ENCODE peak calls at places on chromosome 20, in seven cellular contexts. One of them, this sample, is unnamed.

GRCh38 chr20:58384821-58385220 is 4.2 kb upstream of the VAPB start:
- DNase-seq in activated T-helper 2 cell treated with anti-CD3 and anti-CD28 coated beads, Interferon-gamma antibody, Interleukin-2, Interleukin-4, amounts not matched to agents 10 μg/mL and 5 μg/mL and 100 μg/mL, durations not matched to agents 14 hours and 24 hours and 36 hours: no peak
- DNase-seq in HFFc6: no peak
- DNase-seq in neural crest cell: no peak
- DNase-seq in NCI-H446 treated with DMSO at 0.1 percent for 48 hours: no peak
- DNase-seq in T1000: no peak
- DNase-seq in stimulated activated CD8-positive, alpha-beta memory T cell treated with anti-CD3 and anti-CD28 coated beads, Interleukin-12 subunit alpha, Interleukin-12 subunit beta, amount 100 ng/mL, for 1 hour: no peak
- DNase-seq in this sample: no peak

GRCh38 chr20:9635756-9636155 is 121.4 kb downstream of the LAMP5 start:
- DNase-seq in activated T-helper 2 cell treated with anti-CD3 and anti-CD28 coated beads, Interferon-gamma antibody, Interleukin-2, Interleukin-4, amounts not matched to agents 10 μg/mL and 5 μg/mL and 100 μg/mL, durations not matched to agents 14 hours and 24 hours and 36 hours: no peak
- DNase-seq in HFFc6: no peak
- DNase-seq in stimulated activated CD8-positive, alpha-beta memory T cell treated with anti-CD3 and anti-CD28 coated beads, Interleukin-12 subunit alpha, Interleukin-12 subunit beta, amount 100 ng/mL, for 1 hour: no peak
- DNase-seq in NCI-H446 treated with DMSO at 0.1 percent for 48 hours: no peak
- DNase-seq in neural crest cell: no peak
- DNase-seq in T1000: no peak
- DNase-seq in this sample: no peak

GRCh38 chr20:38109025-38109541 is 56.0 kb downstream of the TGM2 start:
- DNase-seq in neural crest cell: no peak
- DNase-seq in NCI-H446 treated with DMSO at 0.1 percent for 48 hours: no peak
- DNase-seq in HFFc6: no peak
- DNase-seq in activated T-helper 2 cell treated with anti-CD3 and anti-CD28 coated beads, Interferon-gamma antibody, Interleukin-2, Interleukin-4, amounts not matched to agents 10 μg/mL and 5 μg/mL and 100 μg/mL, durations not matched to agents 14 hours and 24 hours and 36 hours: no peak
- DNase-seq in stimulated activated CD8-positive, alpha-beta memory T cell treated with anti-CD3 and anti-CD28 coated beads, Interleukin-12 subunit alpha, Interleukin-12 subunit beta, amount 100 ng/mL, for 1 hour: no peak
- DNase-seq in T1000: no peak
- DNase-seq in this sample: no peak

GRCh38 chr20:3323398-3323797 is 84.1 kb downstream of the DNAAF9 start:
- DNase-seq in NCI-H446 treated with DMSO at 0.1 percent for 48 hours: no peak
- DNase-seq in HFFc6: no peak
- DNase-seq in stimulated activated CD8-positive, alpha-beta memory T cell treated with anti-CD3 and anti-CD28 coated beads, Interleukin-12 subunit alpha, Interleukin-12 subunit beta, amount 100 ng/mL, for 1 hour: no peak
- DNase-seq in activated T-helper 2 cell treated with anti-CD3 and anti-CD28 coated beads, Interferon-gamma antibody, Interleukin-2, Interleukin-4, amounts not matched to agents 10 μg/mL and 5 μg/mL and 100 μg/mL, durations not matched to agents 14 hours and 24 hours and 36 hours: no peak
- DNase-seq in neural crest cell: no peak
- DNase-seq in T1000: no peak
- DNase-seq in this sample: no peak

GRCh38 chr20:35447082-35447789 is 8.2 kb upstream of the CEP250 start:
- DNase-seq in stimulated activated CD8-positive, alpha-beta memory T cell treated with anti-CD3 and anti-CD28 coated beads, Interleukin-12 subunit alpha, Interleukin-12 subunit beta, amount 100 ng/mL, for 1 hour: peak
- DNase-seq in T1000: peak
- DNase-seq in activated T-helper 2 cell treated with anti-CD3 and anti-CD28 coated beads, Interferon-gamma antibody, Interleukin-2, Interleukin-4, amounts not matched to agents 10 μg/mL and 5 μg/mL and 100 μg/mL, durations not matched to agents 14 hours and 24 hours and 36 hours: peak
- DNase-seq in HFFc6: peak
- DNase-seq in neural crest cell: peak
- DNase-seq in NCI-H446 treated with DMSO at 0.1 percent for 48 hours: peak
- DNase-seq in this sample: peak

GRCh38 chr20:48100483-48100882 is 315.2 kb upstream of the SULF2 start:
- DNase-seq in T1000: no peak
- DNase-seq in stimulated activated CD8-positive, alpha-beta memory T cell treated with anti-CD3 and anti-CD28 coated beads, Interleukin-12 subunit alpha, Interleukin-12 subunit beta, amount 100 ng/mL, for 1 hour: no peak
- DNase-seq in neural crest cell: no peak
- DNase-seq in HFFc6: no peak
- DNase-seq in NCI-H446 treated with DMSO at 0.1 percent for 48 hours: no peak
- DNase-seq in activated T-helper 2 cell treated with anti-CD3 and anti-CD28 coated beads, Interferon-gamma antibody, Interleukin-2, Interleukin-4, amounts not matched to agents 10 μg/mL and 5 μg/mL and 100 μg/mL, durations not matched to agents 14 hours and 24 hours and 36 hours: no peak
- DNase-seq in this sample: no peak

GRCh38 chr20:62739581-62740285 is 31.1 kb downstream of the NTSR1 start:
- DNase-seq in T1000: no peak
- DNase-seq in neural crest cell: no peak
- DNase-seq in stimulated activated CD8-positive, alpha-beta memory T cell treated with anti-CD3 and anti-CD28 coated beads, Interleukin-12 subunit alpha, Interleukin-12 subunit beta, amount 100 ng/mL, for 1 hour: no peak
- DNase-seq in HFFc6: peak
- DNase-seq in NCI-H446 treated with DMSO at 0.1 percent for 48 hours: no peak
- DNase-seq in activated T-helper 2 cell treated with anti-CD3 and anti-CD28 coated beads, Interferon-gamma antibody, Interleukin-2, Interleukin-4, amounts not matched to agents 10 μg/mL and 5 μg/mL and 100 μg/mL, durations not matched to agents 14 hours and 24 hours and 36 hours: peak
- DNase-seq in this sample: peak

GRCh38 chr20:13130707-13131103 is 90.4 kb upstream of the ISM1 start:
- DNase-seq in activated T-helper 2 cell treated with anti-CD3 and anti-CD28 coated beads, Interferon-gamma antibody, Interleukin-2, Interleukin-4, amounts not matched to agents 10 μg/mL and 5 μg/mL and 100 μg/mL, durations not matched to agents 14 hours and 24 hours and 36 hours: no peak
- DNase-seq in T1000: no peak
- DNase-seq in HFFc6: no peak
- DNase-seq in stimulated activated CD8-positive, alpha-beta memory T cell treated with anti-CD3 and anti-CD28 coated beads, Interleukin-12 subunit alpha, Interleukin-12 subunit beta, amount 100 ng/mL, for 1 hour: no peak
- DNase-seq in neural crest cell: no peak
- DNase-seq in NCI-H446 treated with DMSO at 0.1 percent for 48 hours: no peak
- DNase-seq in this sample: no peak

GRCh38 chr20:55271370-55271769 is 733.9 kb downstream of the CBLN4 start:
- DNase-seq in NCI-H446 treated with DMSO at 0.1 percent for 48 hours: no peak
- DNase-seq in stimulated activated CD8-positive, alpha-beta memory T cell treated with anti-CD3 and anti-CD28 coated beads, Interleukin-12 subunit alpha, Interleukin-12 subunit beta, amount 100 ng/mL, for 1 hour: no peak
- DNase-seq in neural crest cell: no peak
- DNase-seq in activated T-helper 2 cell treated with anti-CD3 and anti-CD28 coated beads, Interferon-gamma antibody, Interleukin-2, Interleukin-4, amounts not matched to agents 10 μg/mL and 5 μg/mL and 100 μg/mL, durations not matched to agents 14 hours and 24 hours and 36 hours: no peak
- DNase-seq in T1000: no peak
- DNase-seq in HFFc6: no peak
- DNase-seq in this sample: no peak

GRCh38 chr20:20926222-20926905 is 179.8 kb downstream of the LINC00237 start:
- DNase-seq in T1000: no peak
- DNase-seq in activated T-helper 2 cell treated with anti-CD3 and anti-CD28 coated beads, Interferon-gamma antibody, Interleukin-2, Interleukin-4, amounts not matched to agents 10 μg/mL and 5 μg/mL and 100 μg/mL, durations not matched to agents 14 hours and 24 hours and 36 hours: no peak
- DNase-seq in HFFc6: no peak
- DNase-seq in stimulated activated CD8-positive, alpha-beta memory T cell treated with anti-CD3 and anti-CD28 coated beads, Interleukin-12 subunit alpha, Interleukin-12 subunit beta, amount 100 ng/mL, for 1 hour: no peak
- DNase-seq in neural crest cell: no peak
- DNase-seq in NCI-H446 treated with DMSO at 0.1 percent for 48 hours: no peak
- DNase-seq in this sample: no peak

GRCh38 chr20:62602550-62602949 is 39.8 kb upstream of the SLCO4A1 start:
- DNase-seq in T1000: no peak
- DNase-seq in HFFc6: no peak
- DNase-seq in neural crest cell: no peak
- DNase-seq in activated T-helper 2 cell treated with anti-CD3 and anti-CD28 coated beads, Interferon-gamma antibody, Interleukin-2, Interleukin-4, amounts not matched to agents 10 μg/mL and 5 μg/mL and 100 μg/mL, durations not matched to agents 14 hours and 24 hours and 36 hours: peak
- DNase-seq in stimulated activated CD8-positive, alpha-beta memory T cell treated with anti-CD3 and anti-CD28 coated beads, Interleukin-12 subunit alpha, Interleukin-12 subunit beta, amount 100 ng/mL, for 1 hour: no peak
- DNase-seq in NCI-H446 treated with DMSO at 0.1 percent for 48 hours: no peak
- DNase-seq in this sample: no peak

GRCh38 chr20:50625986-50626677 is 65.2 kb downstream of the RIPOR3 start:
- DNase-seq in stimulated activated CD8-positive, alpha-beta memory T cell treated with anti-CD3 and anti-CD28 coated beads, Interleukin-12 subunit alpha, Interleukin-12 subunit beta, amount 100 ng/mL, for 1 hour: no peak
- DNase-seq in T1000: peak
- DNase-seq in NCI-H446 treated with DMSO at 0.1 percent for 48 hours: no peak
- DNase-seq in HFFc6: peak
- DNase-seq in neural crest cell: no peak
- DNase-seq in activated T-helper 2 cell treated with anti-CD3 and anti-CD28 coated beads, Interferon-gamma antibody, Interleukin-2, Interleukin-4, amounts not matched to agents 10 μg/mL and 5 μg/mL and 100 μg/mL, durations not matched to agents 14 hours and 24 hours and 36 hours: no peak
- DNase-seq in this sample: peak

GRCh38 chr20:24978493-24978892 is 14.1 kb downstream of the APMAP start:
- DNase-seq in T1000: no peak
- DNase-seq in HFFc6: no peak
- DNase-seq in activated T-helper 2 cell treated with anti-CD3 and anti-CD28 coated beads, Interferon-gamma antibody, Interleukin-2, Interleukin-4, amounts not matched to agents 10 μg/mL and 5 μg/mL and 100 μg/mL, durations not matched to agents 14 hours and 24 hours and 36 hours: no peak
- DNase-seq in neural crest cell: no peak
- DNase-seq in stimulated activated CD8-positive, alpha-beta memory T cell treated with anti-CD3 and anti-CD28 coated beads, Interleukin-12 subunit alpha, Interleukin-12 subunit beta, amount 100 ng/mL, for 1 hour: no peak
- DNase-seq in NCI-H446 treated with DMSO at 0.1 percent for 48 hours: no peak
- DNase-seq in this sample: no peak

GRCh38 chr20:4901031-4901818 is 100.1 kb downstream of the SLC23A2 start:
- DNase-seq in activated T-helper 2 cell treated with anti-CD3 and anti-CD28 coated beads, Interferon-gamma antibody, Interleukin-2, Interleukin-4, amounts not matched to agents 10 μg/mL and 5 μg/mL and 100 μg/mL, durations not matched to agents 14 hours and 24 hours and 36 hours: no peak
- DNase-seq in neural crest cell: no peak
- DNase-seq in HFFc6: no peak
- DNase-seq in stimulated activated CD8-positive, alpha-beta memory T cell treated with anti-CD3 and anti-CD28 coated beads, Interleukin-12 subunit alpha, Interleukin-12 subunit beta, amount 100 ng/mL, for 1 hour: no peak
- DNase-seq in T1000: no peak
- DNase-seq in NCI-H446 treated with DMSO at 0.1 percent for 48 hours: no peak
- DNase-seq in this sample: no peak

GRCh38 chr20:38050691-38051090 is 17.1 kb downstream of the RPRD1B start:
- DNase-seq in activated T-helper 2 cell treated with anti-CD3 and anti-CD28 coated beads, Interferon-gamma antibody, Interleukin-2, Interleukin-4, amounts not matched to agents 10 μg/mL and 5 μg/mL and 100 μg/mL, durations not matched to agents 14 hours and 24 hours and 36 hours: no peak
- DNase-seq in HFFc6: no peak
- DNase-seq in NCI-H446 treated with DMSO at 0.1 percent for 48 hours: no peak
- DNase-seq in stimulated activated CD8-positive, alpha-beta memory T cell treated with anti-CD3 and anti-CD28 coated beads, Interleukin-12 subunit alpha, Interleukin-12 subunit beta, amount 100 ng/mL, for 1 hour: no peak
- DNase-seq in neural crest cell: no peak
- DNase-seq in T1000: no peak
- DNase-seq in this sample: no peak

GRCh38 chr20:24465730-24466129 is 3.7 kb upstream of the SYNDIG1 start:
- DNase-seq in neural crest cell: no peak
- DNase-seq in stimulated activated CD8-positive, alpha-beta memory T cell treated with anti-CD3 and anti-CD28 coated beads, Interleukin-12 subunit alpha, Interleukin-12 subunit beta, amount 100 ng/mL, for 1 hour: no peak
- DNase-seq in activated T-helper 2 cell treated with anti-CD3 and anti-CD28 coated beads, Interferon-gamma antibody, Interleukin-2, Interleukin-4, amounts not matched to agents 10 μg/mL and 5 μg/mL and 100 μg/mL, durations not matched to agents 14 hours and 24 hours and 36 hours: no peak
- DNase-seq in T1000: no peak
- DNase-seq in HFFc6: peak
- DNase-seq in NCI-H446 treated with DMSO at 0.1 percent for 48 hours: peak
- DNase-seq in this sample: no peak

GRCh38 chr20:44180814-44181213 is 6.2 kb downstream of the JPH2 start:
- DNase-seq in NCI-H446 treated with DMSO at 0.1 percent for 48 hours: no peak
- DNase-seq in stimulated activated CD8-positive, alpha-beta memory T cell treated with anti-CD3 and anti-CD28 coated beads, Interleukin-12 subunit alpha, Interleukin-12 subunit beta, amount 100 ng/mL, for 1 hour: no peak
- DNase-seq in T1000: no peak
- DNase-seq in neural crest cell: no peak
- DNase-seq in activated T-helper 2 cell treated with anti-CD3 and anti-CD28 coated beads, Interferon-gamma antibody, Interleukin-2, Interleukin-4, amounts not matched to agents 10 μg/mL and 5 μg/mL and 100 μg/mL, durations not matched to agents 14 hours and 24 hours and 36 hours: no peak
- DNase-seq in HFFc6: no peak
- DNase-seq in this sample: no peak

GRCh38 chr20:1526310-1526709 is 31.2 kb downstream of the SIRPD start:
- DNase-seq in neural crest cell: no peak
- DNase-seq in T1000: no peak
- DNase-seq in NCI-H446 treated with DMSO at 0.1 percent for 48 hours: no peak
- DNase-seq in HFFc6: no peak
- DNase-seq in stimulated activated CD8-positive, alpha-beta memory T cell treated with anti-CD3 and anti-CD28 coated beads, Interleukin-12 subunit alpha, Interleukin-12 subunit beta, amount 100 ng/mL, for 1 hour: no peak
- DNase-seq in activated T-helper 2 cell treated with anti-CD3 and anti-CD28 coated beads, Interferon-gamma antibody, Interleukin-2, Interleukin-4, amounts not matched to agents 10 μg/mL and 5 μg/mL and 100 μg/mL, durations not matched to agents 14 hours and 24 hours and 36 hours: no peak
- DNase-seq in this sample: no peak

GRCh38 chr20:47607208-47607613 is 105.5 kb downstream of the NCOA3 start:
- DNase-seq in NCI-H446 treated with DMSO at 0.1 percent for 48 hours: no peak
- DNase-seq in T1000: no peak
- DNase-seq in stimulated activated CD8-positive, alpha-beta memory T cell treated with anti-CD3 and anti-CD28 coated beads, Interleukin-12 subunit alpha, Interleukin-12 subunit beta, amount 100 ng/mL, for 1 hour: no peak
- DNase-seq in neural crest cell: no peak
- DNase-seq in activated T-helper 2 cell treated with anti-CD3 and anti-CD28 coated beads, Interferon-gamma antibody, Interleukin-2, Interleukin-4, amounts not matched to agents 10 μg/mL and 5 μg/mL and 100 μg/mL, durations not matched to agents 14 hours and 24 hours and 36 hours: no peak
- DNase-seq in HFFc6: peak
- DNase-seq in this sample: no peak

GRCh38 chr20:38412877-38413577 is 22.1 kb downstream of the SNHG17 start:
- DNase-seq in activated T-helper 2 cell treated with anti-CD3 and anti-CD28 coated beads, Interferon-gamma antibody, Interleukin-2, Interleukin-4, amounts not matched to agents 10 μg/mL and 5 μg/mL and 100 μg/mL, durations not matched to agents 14 hours and 24 hours and 36 hours: no peak
- DNase-seq in stimulated activated CD8-positive, alpha-beta memory T cell treated with anti-CD3 and anti-CD28 coated beads, Interleukin-12 subunit alpha, Interleukin-12 subunit beta, amount 100 ng/mL, for 1 hour: no peak
- DNase-seq in NCI-H446 treated with DMSO at 0.1 percent for 48 hours: no peak
- DNase-seq in neural crest cell: no peak
- DNase-seq in HFFc6: peak
- DNase-seq in T1000: no peak
- DNase-seq in this sample: no peak

GRCh38 chr20:8082025-8082424 is 50.0 kb upstream of the PLCB1 start:
- DNase-seq in HFFc6: peak
- DNase-seq in NCI-H446 treated with DMSO at 0.1 percent for 48 hours: no peak
- DNase-seq in activated T-helper 2 cell treated with anti-CD3 and anti-CD28 coated beads, Interferon-gamma antibody, Interleukin-2, Interleukin-4, amounts not matched to agents 10 μg/mL and 5 μg/mL and 100 μg/mL, durations not matched to agents 14 hours and 24 hours and 36 hours: no peak
- DNase-seq in neural crest cell: no peak
- DNase-seq in stimulated activated CD8-positive, alpha-beta memory T cell treated with anti-CD3 and anti-CD28 coated beads, Interleukin-12 subunit alpha, Interleukin-12 subunit beta, amount 100 ng/mL, for 1 hour: no peak
- DNase-seq in T1000: no peak
- DNase-seq in this sample: no peak

GRCh38 chr20:11451793-11452291 is 465.9 kb upstream of the BTBD3 start:
- DNase-seq in activated T-helper 2 cell treated with anti-CD3 and anti-CD28 coated beads, Interferon-gamma antibody, Interleukin-2, Interleukin-4, amounts not matched to agents 10 μg/mL and 5 μg/mL and 100 μg/mL, durations not matched to agents 14 hours and 24 hours and 36 hours: no peak
- DNase-seq in NCI-H446 treated with DMSO at 0.1 percent for 48 hours: peak
- DNase-seq in HFFc6: no peak
- DNase-seq in stimulated activated CD8-positive, alpha-beta memory T cell treated with anti-CD3 and anti-CD28 coated beads, Interleukin-12 subunit alpha, Interleukin-12 subunit beta, amount 100 ng/mL, for 1 hour: no peak
- DNase-seq in neural crest cell: no peak
- DNase-seq in T1000: no peak
- DNase-seq in this sample: no peak

GRCh38 chr20:48735112-48735511 is 92.7 kb downstream of the PREX1 start:
- DNase-seq in T1000: no peak
- DNase-seq in HFFc6: no peak
- DNase-seq in activated T-helper 2 cell treated with anti-CD3 and anti-CD28 coated beads, Interferon-gamma antibody, Interleukin-2, Interleukin-4, amounts not matched to agents 10 μg/mL and 5 μg/mL and 100 μg/mL, durations not matched to agents 14 hours and 24 hours and 36 hours: no peak
- DNase-seq in neural crest cell: no peak
- DNase-seq in NCI-H446 treated with DMSO at 0.1 percent for 48 hours: no peak
- DNase-seq in stimulated activated CD8-positive, alpha-beta memory T cell treated with anti-CD3 and anti-CD28 coated beads, Interleukin-12 subunit alpha, Interleukin-12 subunit beta, amount 100 ng/mL, for 1 hour: no peak
- DNase-seq in this sample: no peak

GRCh38 chr20:32088759-32089158 is 20.8 kb upstream of the TM9SF4 start:
- DNase-seq in neural crest cell: no peak
- DNase-seq in HFFc6: no peak
- DNase-seq in activated T-helper 2 cell treated with anti-CD3 and anti-CD28 coated beads, Interferon-gamma antibody, Interleukin-2, Interleukin-4, amounts not matched to agents 10 μg/mL and 5 μg/mL and 100 μg/mL, durations not matched to agents 14 hours and 24 hours and 36 hours: no peak
- DNase-seq in NCI-H446 treated with DMSO at 0.1 percent for 48 hours: no peak
- DNase-seq in stimulated activated CD8-positive, alpha-beta memory T cell treated with anti-CD3 and anti-CD28 coated beads, Interleukin-12 subunit alpha, Interleukin-12 subunit beta, amount 100 ng/mL, for 1 hour: no peak
- DNase-seq in T1000: no peak
- DNase-seq in this sample: no peak

GRCh38 chr20:48619126-48620101 is 208.4 kb downstream of the PREX1 start:
- DNase-seq in NCI-H446 treated with DMSO at 0.1 percent for 48 hours: peak
- DNase-seq in activated T-helper 2 cell treated with anti-CD3 and anti-CD28 coated beads, Interferon-gamma antibody, Interleukin-2, Interleukin-4, amounts not matched to agents 10 μg/mL and 5 μg/mL and 100 μg/mL, durations not matched to agents 14 hours and 24 hours and 36 hours: no peak
- DNase-seq in neural crest cell: no peak
- DNase-seq in HFFc6: no peak
- DNase-seq in T1000: no peak
- DNase-seq in stimulated activated CD8-positive, alpha-beta memory T cell treated with anti-CD3 and anti-CD28 coated beads, Interleukin-12 subunit alpha, Interleukin-12 subunit beta, amount 100 ng/mL, for 1 hour: no peak
- DNase-seq in this sample: peak

This sample was measured in BE2C.